ENCODE peak calls at places on chromosomes 6 and 20, in seven cellular contexts. One of them, this sample, is unnamed.

GRCh38 chr6:154386848-154387717 is 30.5 kb upstream of the IPCEF1 start:
- DNase-seq in putamen: no peak
- DNase-seq in anterior cingulate cortex: no peak
- DNase-seq in OCI-LY7: no peak
- DNase-seq in cardiac fibroblast: peak
- DNase-seq in left lobe of liver: no peak
- DNase-seq in activated CD4-positive, CD25-positive, alpha-beta regulatory T cell: no peak
- DNase-seq in this sample: no peak

GRCh38 chr6:97195117-97195516 is 87.9 kb downstream of the MMS22L start:
- DNase-seq in anterior cingulate cortex: no peak
- DNase-seq in left lobe of liver: no peak
- DNase-seq in putamen: no peak
- DNase-seq in OCI-LY7: no peak
- DNase-seq in activated CD4-positive, CD25-positive, alpha-beta regulatory T cell: no peak
- DNase-seq in cardiac fibroblast: peak
- DNase-seq in this sample: no peak

GRCh38 chr20:50625986-50626677 is 65.2 kb downstream of the RIPOR3 start:
- DNase-seq in OCI-LY7: peak
- DNase-seq in cardiac fibroblast: peak
- DNase-seq in anterior cingulate cortex: no peak
- DNase-seq in activated CD4-positive, CD25-positive, alpha-beta regulatory T cell: no peak
- DNase-seq in left lobe of liver: no peak
- DNase-seq in putamen: no peak
- DNase-seq in this sample: no peak

GRCh38 chr6:43172127-43173007 is 1.3 kb downstream of the SRF start:
- DNase-seq in OCI-LY7: peak
- DNase-seq in putamen: peak
- DNase-seq in activated CD4-positive, CD25-positive, alpha-beta regulatory T cell: no peak
- DNase-seq in anterior cingulate cortex: peak
- DNase-seq in left lobe of liver: peak
- DNase-seq in cardiac fibroblast: peak
- DNase-seq in this sample: peak

GRCh38 chr6:53358440-53359087 is 9.8 kb upstream of the ELOVL5 start:
- DNase-seq in activated CD4-positive, CD25-positive, alpha-beta regulatory T cell: no peak
- DNase-seq in anterior cingulate cortex: no peak
- DNase-seq in putamen: no peak
- DNase-seq in cardiac fibroblast: no peak
- DNase-seq in OCI-LY7: peak
- DNase-seq in left lobe of liver: no peak
- DNase-seq in this sample: no peak

GRCh38 chr6:141152951-141153350 is 979.8 kb upstream of the GJE1 start:
- DNase-seq in OCI-LY7: no peak
- DNase-seq in anterior cingulate cortex: no peak
- DNase-seq in putamen: no peak
- DNase-seq in left lobe of liver: no peak
- DNase-seq in activated CD4-positive, CD25-positive, alpha-beta regulatory T cell: no peak
- DNase-seq in cardiac fibroblast: no peak
- DNase-seq in this sample: no peak

GRCh38 chr6:139330271-139330670 is 38.5 kb upstream of the TXLNB start:
- DNase-seq in left lobe of liver: no peak
- DNase-seq in OCI-LY7: no peak
- DNase-seq in cardiac fibroblast: no peak
- DNase-seq in anterior cingulate cortex: no peak
- DNase-seq in activated CD4-positive, CD25-positive, alpha-beta regulatory T cell: no peak
- DNase-seq in putamen: no peak
- DNase-seq in this sample: no peak

GRCh38 chr20:59748555-59749292 is 144.4 kb downstream of the PHACTR3 start:
- DNase-seq in OCI-LY7: no peak
- DNase-seq in left lobe of liver: no peak
- DNase-seq in activated CD4-positive, CD25-positive, alpha-beta regulatory T cell: no peak
- DNase-seq in cardiac fibroblast: peak
- DNase-seq in putamen: no peak
- DNase-seq in anterior cingulate cortex: no peak
- DNase-seq in this sample: no peak

GRCh38 chr20:23211164-23211563 is 125.0 kb upstream of the CD93 start:
- DNase-seq in activated CD4-positive, CD25-positive, alpha-beta regulatory T cell: no peak
- DNase-seq in anterior cingulate cortex: no peak
- DNase-seq in OCI-LY7: no peak
- DNase-seq in putamen: no peak
- DNase-seq in left lobe of liver: no peak
- DNase-seq in cardiac fibroblast: no peak
- DNase-seq in this sample: no peak

GRCh38 chr6:25623065-25623464 is 28.9 kb upstream of the SCGN start:
- DNase-seq in cardiac fibroblast: no peak
- DNase-seq in left lobe of liver: no peak
- DNase-seq in activated CD4-positive, CD25-positive, alpha-beta regulatory T cell: no peak
- DNase-seq in OCI-LY7: no peak
- DNase-seq in anterior cingulate cortex: no peak
- DNase-seq in putamen: no peak
- DNase-seq in this sample: no peak

GRCh38 chr6:41262401-41262800 is 24.1 kb downstream of the TREM1 start:
- DNase-seq in cardiac fibroblast: no peak
- DNase-seq in activated CD4-positive, CD25-positive, alpha-beta regulatory T cell: no peak
- DNase-seq in anterior cingulate cortex: no peak
- DNase-seq in OCI-LY7: no peak
- DNase-seq in putamen: no peak
- DNase-seq in left lobe of liver: no peak
- DNase-seq in this sample: no peak

GRCh38 chr6:15288856-15289255 is 43.0 kb downstream of the JARID2 start:
- DNase-seq in OCI-LY7: no peak
- DNase-seq in cardiac fibroblast: no peak
- DNase-seq in anterior cingulate cortex: no peak
- DNase-seq in left lobe of liver: no peak
- DNase-seq in activated CD4-positive, CD25-positive, alpha-beta regulatory T cell: no peak
- DNase-seq in putamen: no peak
- DNase-seq in this sample: no peak

GRCh38 chr6:4405609-4406212 is 270.3 kb upstream of the ECI2 start:
- DNase-seq in putamen: peak
- DNase-seq in OCI-LY7: no peak
- DNase-seq in anterior cingulate cortex: no peak
- DNase-seq in cardiac fibroblast: no peak
- DNase-seq in left lobe of liver: no peak
- DNase-seq in activated CD4-positive, CD25-positive, alpha-beta regulatory T cell: no peak
- DNase-seq in this sample: no peak

GRCh38 chr20:32418376-32418775 is 60.2 kb downstream of the ASXL1 start:
- DNase-seq in anterior cingulate cortex: no peak
- DNase-seq in putamen: no peak
- DNase-seq in cardiac fibroblast: peak
- DNase-seq in left lobe of liver: no peak
- DNase-seq in activated CD4-positive, CD25-positive, alpha-beta regulatory T cell: no peak
- DNase-seq in OCI-LY7: no peak
- DNase-seq in this sample: no peak

GRCh38 chr6:167951781-167952511 is 45.5 kb upstream of the KIF25 start:
- DNase-seq in anterior cingulate cortex: no peak
- DNase-seq in putamen: no peak
- DNase-seq in cardiac fibroblast: no peak
- DNase-seq in OCI-LY7: no peak
- DNase-seq in left lobe of liver: no peak
- DNase-seq in activated CD4-positive, CD25-positive, alpha-beta regulatory T cell: no peak
- DNase-seq in this sample: no peak

GRCh38 chr20:1472556-1473243 is 6.1 kb upstream of the NSFL1C start:
- DNase-seq in OCI-LY7: peak
- DNase-seq in activated CD4-positive, CD25-positive, alpha-beta regulatory T cell: no peak
- DNase-seq in left lobe of liver: no peak
- DNase-seq in cardiac fibroblast: no peak
- DNase-seq in putamen: no peak
- DNase-seq in anterior cingulate cortex: no peak
- DNase-seq in this sample: no peak

GRCh38 chr6:87029711-87030314 is 65.1 kb downstream of the CGA start:
- DNase-seq in left lobe of liver: no peak
- DNase-seq in anterior cingulate cortex: no peak
- DNase-seq in cardiac fibroblast: peak
- DNase-seq in OCI-LY7: peak
- DNase-seq in activated CD4-positive, CD25-positive, alpha-beta regulatory T cell: no peak
- DNase-seq in putamen: peak
- DNase-seq in this sample: no peak

GRCh38 chr6:36698196-36698595 is 570 bp downstream of the RAB44 start:
- DNase-seq in activated CD4-positive, CD25-positive, alpha-beta regulatory T cell: no peak
- DNase-seq in putamen: no peak
- DNase-seq in cardiac fibroblast: no peak
- DNase-seq in anterior cingulate cortex: no peak
- DNase-seq in left lobe of liver: peak
- DNase-seq in OCI-LY7: no peak
- DNase-seq in this sample: no peak

GRCh38 chr6:30590509-30590908 is 19.3 kb downstream of the ABCF1 start:
- DNase-seq in OCI-LY7: no peak
- DNase-seq in putamen: no peak
- DNase-seq in left lobe of liver: no peak
- DNase-seq in cardiac fibroblast: peak
- DNase-seq in activated CD4-positive, CD25-positive, alpha-beta regulatory T cell: no peak
- DNase-seq in anterior cingulate cortex: no peak
- DNase-seq in this sample: no peak

GRCh38 chr6:37826188-37826587 is 6.7 kb downstream of the ZFAND3 start:
- DNase-seq in left lobe of liver: no peak
- DNase-seq in anterior cingulate cortex: no peak
- DNase-seq in cardiac fibroblast: peak
- DNase-seq in activated CD4-positive, CD25-positive, alpha-beta regulatory T cell: no peak
- DNase-seq in putamen: no peak
- DNase-seq in OCI-LY7: no peak
- DNase-seq in this sample: no peak

GRCh38 chr6:146470091-146470770 is 73.4 kb upstream of the RAB32 start:
- DNase-seq in activated CD4-positive, CD25-positive, alpha-beta regulatory T cell: no peak
- DNase-seq in OCI-LY7: no peak
- DNase-seq in anterior cingulate cortex: no peak
- DNase-seq in cardiac fibroblast: no peak
- DNase-seq in left lobe of liver: no peak
- DNase-seq in putamen: no peak
- DNase-seq in this sample: no peak